ENCODE peak calls at places on chromosome 1, in seven cellular contexts. A is heart left ventricle, V is gastrocnemius medialis, I is SK-N-SH, P is MM.1S, L is mammary epithelial cell, C is lung. J is an unnamed sample. For H3K27me3, the result is how much of the 10 kb centered on the place peaks cover.

GRCh38 chr1:205791568-205792180 is 16.4 kb upstream of the RAB29 start:
- DNase-seq in A (peak), V (peak), I (peak), P (peak), L (peak), C (peak), J (peak)

GRCh38 chr1:49351744-49352143 is 575.1 kb upstream of the BEND5 start:
- DNase-seq in A (no peak), V (no peak), I (no peak), P (no peak), L (peak), C (no peak), J (no peak)

GRCh38 chr1:31910933-31911332 is 27.2 kb downstream of the PTP4A2 start:
- DNase-seq in A (no peak), V (no peak), I (no peak), P (no peak), L (no peak), C (no peak), J (no peak)

GRCh38 chr1:211259596-211260126 is 495 bp downstream of the RCOR3 start:
- DNase-seq in A (peak), V (peak), I (peak), P (peak), L (no peak), C (peak), J (peak)

GRCh38 chr1:157363660-157364140 is 188.6 kb downstream of the FCRL5 start:
- DNase-seq in A (no peak), V (no peak), I (peak), P (peak), L (peak), C (no peak), J (peak)

GRCh38 chr1:116957646-116958045 is 43.9 kb upstream of the CD101 start:
- DNase-seq in A (no peak), V (no peak), I (no peak), P (no peak), L (no peak), C (no peak), J (no peak)

GRCh38 chr1:201461193-201461657 is 7.8 kb downstream of the PHLDA3 start:
- DNase-seq in A (no peak), V (peak), I (no peak), P (no peak), L (peak), C (peak), J (no peak)

GRCh38 chr1:223712184-223712855 is at the start of gene CAPN2:
- DNase-seq in A (peak), V (peak), I (peak), P (peak), L (peak), C (peak), J (peak)

GRCh38 chr1:22143065-22143514 is at the start of gene WNT4:
- DNase-seq in A (no peak), V (no peak), I (peak), P (peak), L (peak), C (no peak), J (peak)

GRCh38 chr1:79124756-79125155 is 118.2 kb upstream of the ADGRL4 start:
- DNase-seq in A (no peak), V (no peak), I (no peak), P (no peak), L (peak), C (no peak), J (no peak)

GRCh38 chr1:31447210-31447609 is 34.2 kb downstream of the SERINC2 start:
- DNase-seq in A (no peak), V (no peak), I (no peak), P (no peak), L (no peak), C (no peak), J (no peak)

GRCh38 chr1:52739699-52740467 is 13.6 kb downstream of the ZYG11B start:
- DNase-seq in A (no peak), V (peak), I (no peak), P (no peak), L (no peak), C (no peak), J (no peak)

GRCh38 chr1:154191990-154192450 is at the start of gene TPM3:
- DNase-seq in A (no peak), V (peak), I (no peak), P (no peak), L (no peak), C (no peak), J (no peak)

GRCh38 chr1:147847831-147848230 is 54.8 kb upstream of the GJA8 start:
- DNase-seq in A (no peak), V (no peak), I (no peak), P (no peak), L (no peak), C (no peak), J (no peak)

GRCh38 chr1:6171546-6172124 is 8.5 kb downstream of the CHD5 start:
- DNase-seq in A (no peak), V (no peak), I (peak), P (no peak), L (no peak), C (no peak), J (peak)

GRCh38 chr1:209106237-209106741 is 477.2 kb upstream of the CAMK1G start:
- DNase-seq in A (no peak), V (no peak), I (peak), P (peak), L (no peak), C (no peak), J (peak)

GRCh38 chr1:100879422-100879821 is 15.2 kb downstream of the EXTL2 start:
- DNase-seq in A (no peak), V (no peak), I (no peak), P (no peak), L (no peak), C (no peak), J (no peak)

GRCh38 chr1:31569773-31570172 is 6.5 kb upstream of the TINAGL1 start:
- DNase-seq in A (no peak), V (no peak), I (no peak), P (no peak), L (no peak), C (no peak), J (peak)

GRCh38 chr1:43007377-43008105 is 48.9 kb upstream of the SLC2A1 start:
- DNase-seq in A (no peak), V (no peak), I (no peak), P (no peak), L (no peak), C (no peak), J (peak)

GRCh38 chr1:98086156-98086555 is 165.3 kb upstream of the DPYD start:
- DNase-seq in A (no peak), V (no peak), I (no peak), P (no peak), L (peak), C (no peak), J (no peak)

GRCh38 chr1:193368302-193368701 is 181.9 kb upstream of the B3GALT2 start:
- DNase-seq in A (no peak), V (no peak), I (no peak), P (peak), L (no peak), C (no peak), J (no peak)

GRCh38 chr1:58903450-58904298 is 119.8 kb upstream of the JUN start:
- DNase-seq in A (peak), V (peak), I (peak), P (peak), L (peak), C (peak), J (peak)

GRCh38 chr1:33137800-33138199 is 44.0 kb downstream of the TRIM62 start:
- DNase-seq in A (peak), V (no peak), I (peak), P (no peak), L (no peak), C (no peak), J (peak)

GRCh38 chr1:71228727-71229371 is 148.0 kb upstream of the ZRANB2 start:
- DNase-seq in A (no peak), V (no peak), I (no peak), P (no peak), L (no peak), C (no peak), J (no peak)

GRCh38 chr1:20739225-20739624 is 6.7 kb upstream of the SH2D5 start:
- DNase-seq in A (no peak), V (no peak), I (no peak), P (no peak), L (no peak), C (no peak), J (no peak)

GRCh38 chr1:11790880-11791715 is 14.7 kb downstream of the MTHFR start:
- DNase-seq in A (peak), V (peak), I (no peak), P (no peak), L (peak), C (peak), J (peak)

GRCh38 chr1:215567491-215568286 is 585 bp downstream of the KCTD3 start:
- DNase-seq in A (peak), V (peak), I (peak), P (peak), L (peak), C (no peak), J (peak)
- H3K4me3 ChIP-seq in A (peak), V (peak), I (peak), P (peak), L (peak), C (peak), J (peak)

GRCh38 chr1:1063261-1063944 is 10.7 kb downstream of the RNF223 start:
- DNase-seq in A (no peak), V (no peak), I (no peak), P (no peak), L (no peak), C (no peak), J (no peak)
- H3K27me3 ChIP-seq in A (half or more), V (half or more), I (under half), P (half or more), L (under half), C (under half), J (half or more)

GRCh38 chr1:227947678-227948492 is at the start of gene WNT9A:
- DNase-seq in A (peak), V (peak), I (peak), P (no peak), L (peak), C (no peak), J (peak)

GRCh38 chr1:227945891-227946623 is 1.7 kb downstream of the WNT9A start:
- DNase-seq in A (peak), V (peak), I (peak), P (peak), L (peak), C (peak), J (peak)

GRCh38 chr1:227944931-227945890 is 2.5 kb downstream of the WNT9A start:
- DNase-seq in A (peak), V (peak), I (peak), P (peak), L (no peak), C (no peak), J (peak)

GRCh38 chr1:227947425-227947677 is 381 bp downstream of the WNT9A start:
- DNase-seq in A (no peak), V (peak), I (no peak), P (no peak), L (peak), C (no peak), J (no peak)

DNA sequence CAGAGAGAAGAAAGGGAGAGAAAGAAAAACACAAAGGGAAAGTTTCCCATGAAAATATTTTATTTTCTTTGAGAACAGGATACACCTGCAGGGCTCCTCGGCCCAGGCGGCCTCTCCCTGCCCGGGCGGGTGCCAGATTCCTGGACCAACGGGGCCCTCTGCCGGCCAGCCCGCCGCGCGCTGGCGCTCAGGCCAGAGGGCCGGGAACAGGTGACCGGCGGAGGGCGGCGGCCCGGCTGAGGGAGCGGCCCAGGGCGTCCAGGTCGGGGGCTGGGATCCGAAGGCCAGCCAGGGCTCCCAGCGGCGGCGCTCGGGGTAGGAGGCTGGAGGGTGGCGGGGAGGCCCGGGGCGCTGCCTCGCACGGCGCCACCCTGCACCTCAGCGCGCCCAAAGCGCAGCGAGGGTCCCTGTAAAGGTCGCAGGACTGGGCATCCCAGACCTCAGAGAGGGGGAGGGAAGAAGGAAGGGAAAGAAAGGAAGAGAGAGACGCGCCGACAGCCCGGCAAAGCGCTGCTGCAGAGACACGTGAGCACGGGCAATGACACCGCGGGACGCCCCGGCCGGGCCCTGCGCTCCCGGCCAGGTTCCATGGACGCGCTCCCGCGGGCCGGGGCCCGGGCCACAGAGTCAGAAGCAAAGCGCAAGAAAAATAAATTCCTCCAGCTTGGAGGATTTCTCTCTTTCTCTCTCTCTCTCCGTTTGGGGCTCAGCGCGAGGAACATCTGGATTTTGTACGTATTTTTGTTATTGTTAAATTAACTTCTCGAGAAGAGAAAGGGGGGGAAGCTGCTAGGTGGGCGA is 908 bp downstream of the WNT9A start:
- DNase-seq in A (peak), V (peak), I (peak), P (peak), L (peak), C (peak), J (peak)
- H3K4me3 ChIP-seq in A (peak), V (peak), I (peak), P (peak), L (peak), C (peak), J (peak)

DNA sequence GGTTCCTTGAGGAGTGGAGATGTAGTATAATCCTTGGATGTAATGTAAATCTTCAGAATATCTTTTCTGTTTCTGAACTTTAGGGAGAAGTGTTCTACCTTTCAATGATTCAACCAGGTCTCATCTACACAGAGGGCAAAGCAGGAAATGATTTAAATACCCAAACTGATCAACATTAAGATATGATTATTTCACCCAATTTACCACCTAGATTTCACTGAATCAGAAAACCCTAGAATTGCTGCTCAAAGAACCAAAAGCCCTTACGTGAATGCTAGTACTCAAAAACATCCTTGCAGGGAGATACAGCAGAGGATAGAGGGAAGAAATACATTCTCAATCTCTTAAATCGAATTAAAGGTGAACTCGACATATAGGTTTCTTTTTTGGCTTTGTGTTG is 5.0 kb downstream of the RPTN start:
- DNase-seq in A (no peak), V (no peak), I (no peak), P (no peak), L (no peak), C (no peak), J (no peak)
- H3K27me3 ChIP-seq in A (under half), V (under half), I (under half), P (under half), L (under half), C (under half), J (under half)